ENCODE peak calls at places on chromosomes 12 and 14, in eight cellular contexts. Q is transverse colon, B is fibroblast of lung, G is heart right ventricle, D is lower lobe of right lung, V is stomach, X is OCI-LY7, O is fibroblast of mammary gland. S is an unnamed sample.

GRCh38 chr12:92571169-92571568 is 131.6 kb upstream of the PLEKHG7 start:
- DNase-seq in O (no peak), V (no peak), X (no peak), D (no peak), G (no peak), Q (no peak), B (no peak), S (no peak)

GRCh38 chr12:13976880-13977279 is 4.5 kb downstream of the GRIN2B start:
- DNase-seq in X (no peak), Q (no peak), G (no peak), D (no peak), V (no peak), O (no peak), B (no peak), S (no peak)

GRCh38 chr14:64960762-64961276 is 11.3 kb downstream of the RAB15 start:
- DNase-seq in Q (no peak), B (no peak), D (no peak), X (no peak), V (peak), O (no peak), G (no peak), S (no peak)

GRCh38 chr12:1825382-1826102 is 5.2 kb downstream of the LRTM2 start:
- DNase-seq in O (no peak), G (no peak), D (no peak), Q (no peak), B (no peak), X (no peak), V (no peak), S (no peak)

GRCh38 chr12:7154042-7154441 is 23.9 kb downstream of the CLSTN3 start:
- DNase-seq in G (no peak), D (no peak), V (no peak), Q (no peak), B (no peak), O (no peak), X (no peak), S (no peak)

GRCh38 chr12:46743471-46743870 is 82.3 kb downstream of the SLC38A4 start:
- DNase-seq in Q (no peak), X (no peak), O (no peak), D (no peak), B (peak), G (no peak), V (no peak), S (no peak)

GRCh38 chr12:98126637-98127335 is 388.6 kb upstream of the TMPO start:
- DNase-seq in Q (no peak), X (no peak), B (no peak), G (no peak), D (no peak), O (no peak), V (no peak), S (no peak)

GRCh38 chr12:67993143-67993542 is 3.9 kb downstream of the IFNG-AS1 start:
- DNase-seq in Q (no peak), D (no peak), B (no peak), O (no peak), V (no peak), G (no peak), X (no peak), S (no peak)

GRCh38 chr12:49987620-49988303 is 15.0 kb downstream of the AQP6 start:
- DNase-seq in X (no peak), Q (no peak), B (no peak), G (no peak), O (no peak), V (no peak), D (no peak), S (no peak)

GRCh38 chr12:19432309-19433170 is 6.8 kb upstream of the AEBP2 start:
- DNase-seq in B (no peak), D (no peak), X (no peak), V (no peak), Q (no peak), O (no peak), G (no peak), S (no peak)

GRCh38 chr14:91405241-91405721 is 12.3 kb downstream of the CCDC88C start:
- DNase-seq in Q (no peak), O (no peak), V (no peak), D (no peak), G (no peak), B (no peak), X (no peak), S (no peak)

GRCh38 chr14:103563089-103563620 is 395 bp downstream of the COA8 start:
- DNase-seq in X (no peak), D (peak), G (no peak), O (peak), Q (peak), B (no peak), V (peak), S (no peak)

GRCh38 chr12:118498171-118498570 is 121.8 kb downstream of the SUDS3 start:
- DNase-seq in G (no peak), V (peak), D (no peak), B (no peak), X (no peak), O (no peak), Q (no peak), S (no peak)

GRCh38 chr12:84803661-84804060 is 108.9 kb downstream of the SLC6A15 start:
- DNase-seq in V (no peak), G (no peak), O (no peak), Q (no peak), B (no peak), D (no peak), X (no peak), S (peak)

GRCh38 chr12:69366796-69367195 is 7.3 kb downstream of the YEATS4 start:
- DNase-seq in G (no peak), O (no peak), B (no peak), X (no peak), Q (no peak), D (no peak), V (no peak), S (no peak)
- TF ChIP-seq CTCF in G (no peak), O (no peak), B (no peak), X (no peak), Q (no peak), D (no peak), V (no peak), S (no peak)

DNA sequence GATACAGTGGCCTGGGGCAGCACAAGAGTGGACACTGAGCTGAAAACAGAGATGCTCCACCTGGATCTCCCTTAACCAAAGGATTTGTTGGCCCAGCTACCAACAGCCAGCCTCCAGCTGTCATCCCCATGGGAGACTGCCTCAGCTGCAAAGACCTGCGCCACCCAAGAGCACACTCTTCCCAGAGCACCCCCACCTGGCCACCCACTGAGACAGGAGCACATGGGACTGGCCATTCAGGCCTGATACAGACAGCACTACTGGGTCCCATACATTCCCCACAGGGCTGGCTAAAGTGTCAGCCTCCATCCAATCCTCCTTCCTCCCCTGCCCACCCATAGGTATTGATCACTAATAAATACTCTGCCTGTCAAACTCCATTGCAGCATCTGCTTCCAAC is 241.6 kb downstream of the BCL11B start:
- DNase-seq in X (no peak), D (no peak), Q (no peak), G (no peak), O (no peak), B (no peak), V (no peak), S (no peak)
- H3K4me3 ChIP-seq in X (no peak), D (no peak), Q (no peak), G (no peak), O (no peak), B (no peak), V (no peak), S (no peak)

GRCh38 chr12:57491393-57492280 is 3.8 kb downstream of the MARS1 start:
- DNase-seq in Q (no peak), D (no peak), O (no peak), G (no peak), X (peak), B (no peak), V (no peak), S (no peak)
- TF ChIP-seq CTCF in Q (no peak), D (no peak), O (peak), G (no peak), X (peak), B (no peak), V (no peak), S (peak)

DNA sequence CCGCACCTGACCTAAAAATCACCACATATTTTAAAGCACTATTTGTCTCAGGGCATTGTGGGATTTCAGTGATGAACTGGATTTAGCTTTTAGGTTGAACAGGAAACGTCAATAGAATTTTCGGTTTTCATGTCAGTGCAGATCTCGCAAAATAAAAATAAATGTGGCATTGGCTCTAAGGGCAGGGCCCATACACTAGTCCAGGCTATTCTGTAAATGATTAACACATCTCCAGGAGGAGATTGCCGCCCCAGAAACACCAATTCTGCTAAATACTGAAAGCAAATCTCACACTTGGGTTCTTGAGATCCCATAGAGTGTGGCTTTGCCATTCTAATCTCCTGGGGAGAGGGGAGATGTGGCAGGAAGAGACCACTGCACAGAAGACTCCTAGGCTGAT is 1494.0 kb upstream of the TMEM132C start:
- DNase-seq in X (no peak), O (no peak), V (no peak), B (no peak), D (no peak), G (no peak), Q (no peak), S (no peak)
- H3K4me3 ChIP-seq in X (no peak), O (no peak), V (no peak), B (no peak), D (no peak), G (no peak), Q (no peak), S (no peak)

DNA sequence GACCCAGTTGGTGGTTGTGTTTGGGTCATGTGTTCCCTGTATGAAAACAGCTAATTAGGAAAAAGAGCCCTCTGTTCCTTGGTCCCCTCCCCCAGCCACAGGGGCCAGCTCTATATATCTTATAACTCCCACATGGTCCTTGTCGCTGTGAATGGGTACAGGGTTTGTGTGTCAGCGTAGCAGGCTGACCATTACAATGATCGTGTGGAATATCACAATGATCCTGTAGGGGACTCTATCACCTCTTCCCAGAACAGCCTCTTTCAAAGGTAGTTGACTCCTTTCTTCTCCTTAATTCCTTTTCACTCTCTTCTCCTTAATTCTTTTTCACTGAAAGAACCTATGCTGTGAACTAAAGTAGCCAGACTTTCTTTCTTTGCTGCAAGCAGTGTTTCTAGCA is 51.6 kb upstream of the RIC8B start:
- DNase-seq in D (no peak), G (no peak), V (no peak), O (no peak), X (no peak), B (no peak), Q (no peak), S (no peak)
- TF ChIP-seq CTCF in D (no peak), G (no peak), V (no peak), O (no peak), X (peak), B (no peak), Q (no peak), S (peak)

DNA sequence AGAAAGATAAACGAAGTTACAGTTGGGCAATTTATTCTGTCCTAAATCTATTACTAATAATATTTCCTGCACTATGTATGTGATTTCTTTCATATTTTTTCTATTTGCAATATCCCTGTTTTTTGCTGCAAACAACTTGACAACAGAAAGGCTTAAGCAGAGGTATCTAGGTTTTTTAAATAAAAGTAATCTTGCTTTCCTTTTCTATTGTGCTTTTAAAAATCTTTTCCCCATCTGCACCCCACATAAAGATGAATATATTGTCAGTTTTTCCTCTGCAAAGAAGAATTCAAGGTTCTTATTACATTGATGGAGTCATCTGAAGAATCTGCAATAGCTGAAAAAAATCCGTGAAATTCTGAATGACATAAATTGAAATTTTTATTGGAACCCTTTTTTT is 502 bp upstream of the RALGAPA1 start:
- DNase-seq in B (no peak), D (no peak), Q (no peak), O (no peak), V (no peak), G (no peak), X (no peak), S (no peak)
- H3K4me3 ChIP-seq in B (peak), D (peak), Q (peak), O (no peak), V (peak), G (no peak), X (peak), S (peak)

GRCh38 chr12:102851246-102851645 is 65.8 kb downstream of the PAH start:
- DNase-seq in V (no peak), X (no peak), G (no peak), D (no peak), O (no peak), B (no peak), Q (no peak), S (no peak)

GRCh38 chr12:102849722-102850447 is 67.2 kb downstream of the PAH start:
- DNase-seq in B (no peak), V (no peak), Q (no peak), G (no peak), O (no peak), X (no peak), D (no peak), S (no peak)

GRCh38 chr12:102847131-102847530 is 69.9 kb downstream of the PAH start:
- DNase-seq in D (no peak), V (no peak), X (no peak), Q (no peak), B (no peak), G (no peak), O (no peak), S (no peak)

DNA sequence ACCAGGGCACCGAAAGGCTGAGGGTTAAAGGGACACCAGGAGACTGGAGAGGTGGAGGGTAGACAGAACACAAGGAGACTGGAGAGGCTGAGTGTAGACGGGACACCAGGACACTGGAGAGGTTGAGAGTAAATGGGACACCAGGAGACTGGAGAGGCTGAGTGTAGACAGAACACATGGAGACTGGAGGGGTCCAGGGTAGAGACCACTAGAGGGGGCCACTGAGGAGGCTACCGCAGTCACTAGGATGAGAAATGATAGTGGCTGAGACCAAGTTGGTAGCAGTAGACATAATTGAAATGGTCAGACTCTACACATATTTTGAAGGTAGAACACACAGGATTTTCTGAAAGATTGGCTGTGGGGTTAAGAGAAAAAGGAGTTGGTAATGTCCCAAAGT is 68.2 kb downstream of the PAH start:
- DNase-seq in O (no peak), D (no peak), G (no peak), B (no peak), V (no peak), X (no peak), Q (no peak), S (no peak)
- TF ChIP-seq CTCF in O (no peak), D (no peak), G (no peak), B (no peak), V (no peak), X (peak), Q (no peak), S (no peak)

GRCh38 chr12:123532021-123532420 is 1.5 kb downstream of the RILPL1 start:
- DNase-seq in Q (peak), V (no peak), O (peak), X (peak), B (no peak), G (no peak), D (no peak), S (peak)
- H3K4me3 ChIP-seq in Q (no peak), V (peak), O (peak), X (no peak), B (peak), G (peak), D (peak), S (peak)

DNA sequence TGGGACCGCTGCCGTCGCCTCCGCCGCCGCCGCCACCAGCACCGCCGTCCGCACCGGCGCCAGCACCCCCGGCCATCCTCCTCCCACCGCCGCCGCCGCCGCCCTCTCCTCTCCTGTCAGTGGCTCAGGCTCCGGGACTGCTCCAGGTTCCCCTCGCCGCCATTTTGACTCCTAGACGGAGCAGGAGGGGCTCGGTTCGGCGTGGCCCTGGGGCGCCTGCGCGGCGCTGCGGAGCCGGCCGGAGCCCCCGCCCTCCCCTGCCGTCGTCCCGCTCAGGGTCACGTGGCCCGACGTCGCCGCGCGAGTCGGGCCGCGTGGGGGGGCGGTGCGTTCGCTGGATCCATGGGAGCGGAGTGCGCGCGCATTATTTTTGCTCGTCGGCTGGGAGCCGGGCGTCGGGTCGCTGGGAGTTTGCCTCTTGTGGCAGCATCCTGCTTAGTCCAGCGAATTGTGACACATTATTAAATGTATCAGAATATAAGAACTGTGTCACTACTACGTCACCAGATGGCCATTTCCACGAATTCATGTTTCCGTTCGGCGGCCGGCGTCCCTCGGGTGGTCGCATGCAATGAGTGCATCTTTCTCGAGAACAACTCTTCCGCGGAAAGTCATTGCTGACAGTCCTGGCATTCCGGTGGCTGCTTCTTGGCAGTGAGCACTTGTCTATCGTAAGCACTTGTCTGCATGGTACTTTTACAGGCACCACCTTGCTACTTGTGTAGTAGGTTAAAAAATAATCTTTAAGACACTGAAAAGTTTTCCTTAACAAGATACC is at the start of gene BTBD7:
- DNase-seq in G (peak), V (peak), B (peak), X (peak), O (peak), Q (peak), D (peak), S (peak)
- TF ChIP-seq CTCF in G (no peak), V (peak), B (no peak), X (no peak), O (peak), Q (peak), D (peak), S (no peak)

GRCh38 chr14:52020315-52020714 is 31.0 kb downstream of the RTRAF start:
- DNase-seq in O (no peak), Q (no peak), V (no peak), X (no peak), D (no peak), G (no peak), B (no peak), S (no peak)

GRCh38 chr14:52021971-52022600 is 32.7 kb downstream of the RTRAF start:
- DNase-seq in B (no peak), O (no peak), G (no peak), V (no peak), X (no peak), Q (no peak), D (no peak), S (no peak)

GRCh38 chr14:52023518-52023917 is 34.2 kb downstream of the RTRAF start:
- DNase-seq in Q (no peak), X (no peak), O (peak), V (no peak), D (no peak), B (peak), G (no peak), S (peak)

GRCh38 chr14:52018970-52019369 is 29.6 kb downstream of the RTRAF start:
- DNase-seq in O (no peak), X (no peak), Q (no peak), V (no peak), G (no peak), D (no peak), B (no peak), S (no peak)

GRCh38 chr14:52020866-52021717 is 31.7 kb downstream of the RTRAF start:
- DNase-seq in B (no peak), V (no peak), G (no peak), D (no peak), X (no peak), Q (no peak), O (no peak), S (peak)
- H3K4me3 ChIP-seq in B (no peak), V (no peak), G (no peak), D (no peak), X (no peak), Q (no peak), O (no peak), S (no peak)